ENCODE peak calls at places on chromosomes 6 and 20, in eight cellular contexts. D is RWPE1, M is fibroblast of the aortic adventitia, A is neural crest cell, F is fibroblast of pulmonary artery, Q is heart left ventricle, W is mucosa of descending colon, R is lower leg skin. G is an unnamed sample.

GRCh38 chr20:14919473-14920157 is 582.2 kb upstream of the FLRT3 start:
- DNase-seq in D (peak; percentile 76), M (no peak), A (no peak), F (no peak), Q (no peak), W (peak; percentile 53), R (no peak), G (no peak)

GRCh38 chr6:119749341-119749740 is 399.8 kb upstream of the MAN1A1 start:
- DNase-seq in D (no peak), M (no peak), A (no peak), F (no peak), Q (no peak), W (no peak), R (no peak), G (no peak)

GRCh38 chr6:139636391-139636790 is 261.9 kb upstream of the CITED2 start:
- DNase-seq in D (no peak), M (no peak), A (no peak), F (no peak), Q (no peak), W (no peak), R (no peak), G (no peak)

GRCh38 chr6:72704979-72705378 is 83.1 kb downstream of the KCNQ5 start:
- DNase-seq in D (no peak), M (peak; percentile 7), A (no peak), F (peak; percentile 13), Q (no peak), W (no peak), R (no peak), G (no peak)

GRCh38 chr6:151374024-151374423 is 17.3 kb downstream of the ZBTB2 start:
- DNase-seq in D (peak; percentile 19), M (no peak), A (peak; percentile 37), F (peak; percentile 26), Q (peak; percentile 40), W (no peak), R (no peak), G (peak; percentile 24)

GRCh38 chr20:20267685-20268429 is 100.0 kb upstream of the INSM1 start:
- DNase-seq in D (no peak), M (no peak), A (no peak), F (no peak), Q (no peak), W (no peak), R (no peak), G (no peak)

GRCh38 chr20:58975353-58975752 is 5.7 kb upstream of the NELFCD start:
- DNase-seq in D (no peak), M (no peak), A (no peak), F (no peak), Q (no peak), W (no peak), R (no peak), G (no peak)

GRCh38 chr6:129730477-129731165 is 20.6 kb upstream of the ARHGAP18 start:
- DNase-seq in D (peak; percentile 20), M (peak; percentile 46), A (no peak), F (peak; percentile 57), Q (no peak), W (no peak), R (no peak), G (no peak)

GRCh38 chr20:37529968-37530600 is 2.4 kb upstream of the BLCAP start:
- DNase-seq in D (no peak), M (no peak), A (no peak), F (no peak), Q (no peak), W (no peak), R (peak; percentile 36), G (no peak)

GRCh38 chr6:130365166-130366010 is 429 bp upstream of the TMEM200A start:
- DNase-seq in D (peak; percentile 50), M (peak; percentile 75), A (peak; percentile 83), F (peak; percentile 50), Q (peak; percentile 36), W (peak; percentile 74), R (peak; percentile 90), G (peak; percentile 35)

GRCh38 chr6:1336246-1336843 is 24.4 kb downstream of the FOXQ1 start:
- DNase-seq in D (peak; percentile 76), M (no peak), A (no peak), F (no peak), Q (no peak), W (no peak), R (peak; percentile 78), G (no peak)

GRCh38 chr6:160992323-160993314 is 1.1 kb downstream of the MAP3K4 start:
- DNase-seq in D (peak; percentile 56), M (peak; percentile 80), A (peak; percentile 43), F (peak; percentile 76), Q (peak; percentile 50), W (no peak), R (no peak), G (no peak)

GRCh38 chr6:293185-294174 is 1.2 kb downstream of the DUSP22 start:
- DNase-seq in D (peak; percentile 26), M (peak; percentile 48), A (no peak), F (peak; percentile 16), Q (no peak), W (peak; percentile 68), R (peak; percentile 92), G (peak; percentile 46)

GRCh38 chr6:164401871-164402270 is 907.5 kb downstream of the C6orf118 start:
- DNase-seq in D (no peak), M (no peak), A (no peak), F (no peak), Q (no peak), W (no peak), R (no peak), G (no peak)

GRCh38 chr6:119966484-119966883 is 616.9 kb upstream of the MAN1A1 start:
- DNase-seq in D (no peak), M (no peak), A (no peak), F (no peak), Q (no peak), W (peak; percentile 20), R (no peak), G (no peak)

GRCh38 chr6:62150048-62150663 is 135.9 kb downstream of the KHDRBS2 start:
- DNase-seq in D (peak; percentile 30), M (peak; percentile 5), A (peak; percentile 12), F (peak; percentile 43), Q (no peak), W (no peak), R (no peak), G (no peak)

GRCh38 chr6:160041608-160042007 is 72.7 kb downstream of the IGF2R start:
- DNase-seq in D (peak; percentile 55), M (peak; percentile 94), A (no peak), F (peak; percentile 73), Q (peak; percentile 52), W (no peak), R (peak; percentile 79), G (no peak)

GRCh38 chr6:89146748-89147715 is 1.2 kb downstream of the PM20D2 start:
- DNase-seq in D (peak; percentile 45), M (peak; percentile 40), A (no peak), F (peak; percentile 48), Q (no peak), W (no peak), R (no peak), G (no peak)

GRCh38 chr6:157789861-157790260 is 33.2 kb upstream of the SNX9 start:
- DNase-seq in D (peak; percentile 42), M (no peak), A (no peak), F (no peak), Q (no peak), W (no peak), R (no peak), G (no peak)

GRCh38 chr6:68757821-68758220 is 122.7 kb downstream of the ADGRB3 start:
- DNase-seq in D (no peak), M (no peak), A (no peak), F (no peak), Q (no peak), W (no peak), R (no peak), G (no peak)
- TF ChIP-seq CTCF in D (no peak), M (no peak), A (no peak), F (no peak), Q (no peak), W (no peak), R (no peak), G (no peak)

GRCh38 chr20:46624941-46625340 is 26.3 kb downstream of the SLC13A3 start:
- DNase-seq in D (no peak), M (no peak), A (no peak), F (no peak), Q (no peak), W (no peak), R (peak; percentile 9), G (no peak)

GRCh38 chr20:46621492-46621891 is 29.8 kb downstream of the SLC13A3 start:
- DNase-seq in D (no peak), M (peak; percentile 29), A (no peak), F (peak; percentile 55), Q (no peak), W (no peak), R (no peak), G (no peak)

GRCh38 chr20:46619445-46619844 is 31.8 kb downstream of the SLC13A3 start:
- DNase-seq in D (no peak), M (no peak), A (no peak), F (no peak), Q (no peak), W (no peak), R (peak; percentile 7), G (no peak)

GRCh38 chr20:46618316-46619110 is 32.7 kb downstream of the SLC13A3 start:
- DNase-seq in D (no peak), M (no peak), A (no peak), F (no peak), Q (no peak), W (no peak), R (peak; percentile 28), G (no peak)

DNA sequence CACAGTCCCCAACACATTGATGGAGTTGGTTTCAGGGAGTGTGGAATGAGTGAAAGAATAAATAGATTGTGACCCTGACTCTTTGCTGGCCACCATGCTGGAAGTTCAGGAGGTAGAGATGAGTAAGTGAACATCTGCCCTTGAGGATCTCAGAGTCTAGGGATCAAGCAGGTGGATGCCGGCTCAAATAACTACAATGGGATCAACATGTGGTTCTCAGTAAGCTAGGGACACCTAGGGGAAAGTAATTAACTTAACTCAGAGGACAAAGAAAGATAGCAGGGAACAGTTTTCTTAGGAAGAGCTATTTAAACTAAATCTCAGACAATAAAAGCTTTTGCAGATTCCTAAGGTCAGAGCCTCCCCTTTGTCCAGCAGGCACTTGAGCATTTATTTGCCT is 29.1 kb downstream of the SLC13A3 start:
- DNase-seq in D (no peak), M (no peak), A (no peak), F (no peak), Q (no peak), W (no peak), R (peak; percentile 0), G (no peak)
- TF ChIP-seq CTCF in D (no peak), M (no peak), A (no peak), F (no peak), Q (no peak), W (no peak), R (no peak), G (no peak)

GRCh38 chr20:50294164-50295088 is 103.8 kb downstream of the CEBPB start:
- DNase-seq in D (no peak), M (no peak), A (no peak), F (no peak), Q (no peak), W (no peak), R (no peak), G (no peak)
- TF ChIP-seq CTCF in D (no peak), M (no peak), A (no peak), F (no peak), Q (no peak), W (no peak), R (no peak), G (no peak)

DNA sequence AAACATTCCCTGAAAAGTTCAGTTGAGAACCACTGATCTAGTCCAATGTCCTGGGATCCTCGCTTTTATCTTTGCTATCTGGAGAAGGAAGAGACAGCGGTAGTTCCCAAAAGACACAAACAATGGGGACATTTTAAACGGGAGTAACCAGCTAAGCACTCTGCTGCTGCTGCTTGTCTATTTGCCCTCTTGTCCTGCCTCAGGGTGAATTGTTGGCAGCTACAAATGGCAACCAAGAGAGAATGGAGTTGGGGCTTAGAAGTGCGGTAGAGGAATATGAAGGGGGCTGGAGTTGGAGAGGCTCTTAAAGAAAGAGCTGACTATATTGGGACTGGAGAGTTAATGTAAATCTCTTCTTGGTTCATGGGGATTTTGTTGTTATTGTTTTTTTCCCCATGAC is 6.5 kb upstream of the ZSWIM1 start:
- DNase-seq in D (no peak), M (no peak), A (no peak), F (no peak), Q (no peak), W (no peak), R (no peak), G (no peak)
- TF ChIP-seq CTCF in D (no peak), M (no peak), A (no peak), F (no peak), Q (no peak), W (no peak), R (no peak), G (no peak)

G was measured in natural killer cell.